ENCODE peak calls at places on chromosomes 5 and 9, in five cellular contexts. Z is heart left ventricle, T is hepatocyte, U is upper lobe of left lung, B is breast epithelium. C is an unnamed sample.
A peak's percentile ranks its signal among the peaks of the same experiment; 100 is the strongest.

GRCh38 chr9:88198346-88198807 is 60.1 kb upstream of the SPATA31C2 start:
- DNase-seq in Z (no peak), T (peak; percentile 29), U (peak; percentile 35), B (no peak), C (no peak)

GRCh38 chr9:93950619-93951601 is 4.2 kb downstream of the BARX1 start:
- DNase-seq in Z (peak; percentile 60), T (peak; percentile 54), U (peak; percentile 50), B (no peak), C (no peak)

GRCh38 chr5:134403951-134404350 is 7.7 kb downstream of the CDKN2AIPNL start:
- DNase-seq in Z (no peak), T (peak; percentile 29), U (no peak), B (no peak), C (no peak)

GRCh38 chr5:178460598-178461425 is 129.4 kb downstream of the COL23A1 start:
- DNase-seq in Z (peak; percentile 89), T (peak; percentile 69), U (peak; percentile 87), B (peak; percentile 63), C (no peak)

GRCh38 chr9:89362647-89363310 is 44.5 kb downstream of the SECISBP2 start:
- DNase-seq in Z (no peak), T (no peak), U (no peak), B (peak; percentile 45), C (no peak)

GRCh38 chr5:83277953-83278352 is 193.6 kb upstream of the VCAN start:
- DNase-seq in Z (no peak), T (no peak), U (no peak), B (no peak), C (no peak)

GRCh38 chr9:136626066-136626725 is 36.5 kb upstream of the EGFL7 start:
- DNase-seq in Z (peak; percentile 71), T (no peak), U (peak; percentile 21), B (no peak), C (no peak)

GRCh38 chr5:91223886-91224285 is 159.2 kb downstream of the ARRDC3 start:
- DNase-seq in Z (no peak), T (no peak), U (no peak), B (no peak), C (no peak)

GRCh38 chr5:7745882-7746735 is 104.8 kb downstream of the CFAP90 start:
- DNase-seq in Z (peak; percentile 64), T (peak; percentile 90), U (peak; percentile 57), B (peak; percentile 75), C (no peak)

GRCh38 chr9:130039504-130040147 is 3.4 kb downstream of the FNBP1 start:
- DNase-seq in Z (no peak), T (no peak), U (no peak), B (no peak), C (no peak)

GRCh38 chr5:68233075-68233474 is 17.5 kb downstream of the PIK3R1 start:
- DNase-seq in Z (no peak), T (no peak), U (no peak), B (no peak), C (no peak)

GRCh38 chr5:135391123-135391868 is 7.7 kb downstream of the MACROH2A1 start:
- DNase-seq in Z (no peak), T (no peak), U (no peak), B (no peak), C (no peak)

GRCh38 chr5:627840-628239 is 15.7 kb downstream of the CEP72 start:
- DNase-seq in Z (peak; percentile 14), T (no peak), U (no peak), B (peak; percentile 34), C (no peak)

DNA sequence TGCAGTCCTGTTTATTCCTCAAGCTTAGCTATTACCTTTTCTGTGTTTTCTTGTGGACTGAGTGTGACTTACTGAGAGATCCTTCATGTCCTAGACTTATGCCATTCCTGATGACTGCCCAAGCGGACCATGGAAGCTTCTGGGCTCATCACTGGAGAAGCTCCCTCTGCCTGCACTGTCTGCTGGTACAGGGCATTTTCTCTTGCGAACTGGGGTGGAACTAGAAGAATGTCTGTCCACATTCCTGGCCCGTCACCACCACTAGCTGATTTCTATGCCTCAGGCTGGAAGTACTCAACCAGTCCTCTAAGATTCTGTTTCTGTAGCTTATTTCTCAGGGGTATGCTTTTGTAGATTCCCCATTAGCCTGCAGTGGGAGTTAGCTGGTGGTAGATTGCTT is 12.3 kb downstream of the SLC36A1 start:
- DNase-seq in Z (no peak), T (peak; percentile 46), U (no peak), B (no peak), C (no peak)
- TF ChIP-seq CTCF in Z (no peak), T (peak; percentile 27), U (no peak), B (no peak), C (no peak)

GRCh38 chr9:14467675-14468374 is 153.9 kb upstream of the NFIB start:
- DNase-seq in Z (no peak), T (no peak), U (no peak), B (no peak), C (no peak)

GRCh38 chr9:14462950-14463349 is 149.0 kb upstream of the NFIB start:
- DNase-seq in Z (no peak), T (no peak), U (no peak), B (no peak), C (no peak)

GRCh38 chr9:14466828-14467227 is 152.9 kb upstream of the NFIB start:
- DNase-seq in Z (no peak), T (no peak), U (no peak), B (no peak), C (no peak)

GRCh38 chr9:14471041-14471440 is 157.1 kb upstream of the NFIB start:
- DNase-seq in Z (no peak), T (no peak), U (no peak), B (no peak), C (no peak)

GRCh38 chr9:14466429-14466818 is 152.5 kb upstream of the NFIB start:
- DNase-seq in Z (no peak), T (no peak), U (no peak), B (no peak), C (no peak)
- H3K4me3 ChIP-seq in Z (no peak overlapping the region), T (no peak overlapping the region), U (no peak overlapping the region), B (no peak overlapping the region), C (no peak overlapping the region)

GRCh38 chr5:140111043-140111858 is 2.7 kb upstream of the PURA start:
- DNase-seq in Z (no peak), T (no peak), U (no peak), B (no peak), C (no peak)

GRCh38 chr5:140113180-140113698 is 670 bp upstream of the PURA start:
- DNase-seq in Z (peak; percentile 65), T (peak; percentile 21), U (no peak), B (no peak), C (no peak)

GRCh38 chr5:140112685-140113179 is 1.2 kb upstream of the PURA start:
- DNase-seq in Z (no peak), T (no peak), U (no peak), B (no peak), C (no peak)

GRCh38 chr5:140113699-140114263 is at the start of gene PURA:
- DNase-seq in Z (peak; percentile 98), T (peak; percentile 97), U (peak; percentile 96), B (peak; percentile 96), C (peak; percentile 70)

DNA sequence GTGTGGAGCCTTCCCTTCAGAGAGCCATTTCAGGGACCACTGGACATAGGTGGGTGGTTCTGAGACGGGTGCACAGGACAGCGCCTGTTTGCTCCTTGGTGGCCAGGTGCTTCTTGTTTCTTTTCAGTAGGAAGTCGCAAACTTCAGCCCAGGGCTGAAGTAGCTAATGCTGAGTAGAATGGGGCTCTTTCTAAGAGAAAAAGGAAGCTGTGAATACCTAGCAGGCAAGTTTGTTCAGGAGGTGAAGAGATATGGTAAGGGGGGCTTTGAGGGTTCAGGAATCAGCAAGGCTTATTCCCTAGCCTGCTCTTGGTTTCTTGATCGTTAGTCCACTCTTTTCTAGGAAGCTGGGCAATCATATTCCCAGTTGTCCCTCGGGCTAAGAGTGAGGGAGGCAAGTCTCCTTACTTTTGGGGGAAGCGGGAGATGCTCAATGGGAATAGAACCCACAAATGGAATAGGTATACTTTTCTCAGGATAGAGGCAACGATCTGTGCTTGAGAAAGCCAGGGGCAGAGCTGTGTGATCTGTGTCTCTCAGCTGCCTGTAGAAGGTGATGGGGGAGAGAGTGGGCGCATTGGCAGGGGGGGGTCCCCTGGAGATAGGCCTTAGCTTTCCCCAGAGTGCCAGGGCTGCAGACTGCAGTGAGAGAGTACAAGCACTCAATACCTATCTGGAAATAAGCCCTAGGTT is 1.9 kb upstream of the PURA start:
- DNase-seq in Z (no peak), T (no peak), U (no peak), B (no peak), C (no peak)
- H3K27ac ChIP-seq in Z (peak overlapping the region; percentile 89), T (no peak overlapping the region), U (no peak overlapping the region), B (peak overlapping the region; percentile 14), C (peak overlapping the region; percentile 97)

DNA sequence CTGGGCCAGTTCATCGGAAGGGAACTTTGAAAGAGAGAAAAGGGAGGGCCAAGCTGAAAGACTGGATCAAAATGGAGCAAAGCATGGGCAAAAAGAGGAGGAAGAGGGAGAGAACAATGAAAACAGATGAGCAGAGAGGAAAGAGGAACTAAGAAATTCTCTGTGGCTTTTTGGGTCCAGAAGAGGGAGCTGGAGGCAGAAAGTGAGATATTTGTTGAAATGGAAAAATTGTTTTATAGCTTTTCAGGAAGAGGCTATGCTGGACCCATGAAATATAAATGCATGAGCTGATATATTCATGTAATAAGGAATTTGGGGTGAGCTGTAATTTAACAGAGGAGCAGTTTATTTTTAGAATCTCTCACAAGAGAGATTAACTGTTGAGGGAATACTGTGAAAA is 457.3 kb downstream of the DMAC1 start:
- DNase-seq in Z (no peak), T (no peak), U (no peak), B (no peak), C (no peak)
- TF ChIP-seq CTCF in Z (no peak), T (peak; percentile 41), U (no peak), B (no peak), C (no peak)

DNA sequence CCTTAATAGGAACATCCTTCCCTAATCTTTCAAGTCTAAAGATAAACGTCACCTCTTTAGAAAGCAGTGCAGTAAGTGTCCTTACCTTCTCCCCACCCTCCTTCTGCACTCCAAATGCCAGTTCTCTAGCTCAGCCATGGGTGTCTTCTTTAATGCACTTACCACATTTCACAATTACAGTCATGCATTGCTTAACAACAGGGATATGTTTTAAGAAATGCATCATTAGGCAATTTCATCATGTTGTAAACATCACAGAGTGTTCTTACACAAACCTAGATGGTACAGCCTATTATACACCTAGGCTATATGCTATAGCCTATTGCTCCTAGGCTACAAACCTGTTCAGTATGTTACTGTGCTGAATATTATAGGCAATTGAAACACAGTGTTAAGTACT is 91.2 kb downstream of the RFX3 start:
- DNase-seq in Z (no peak), T (peak; percentile 21), U (no peak), B (no peak), C (no peak)
- H3K4me3 ChIP-seq in Z (no peak overlapping the region), T (no peak overlapping the region), U (no peak overlapping the region), B (no peak overlapping the region), C (no peak overlapping the region)

C was measured in esophagus squamous epithelium.